ENCODE peak calls at places on chromosomes 3 and 15, in four cellular contexts. One of them, this sample, is unnamed. For H3K4me1, the result is how much of the 10 kb centered on the place peaks cover.

GRCh38 chr3:32203854-32204253 is 34.6 kb upstream of the CMTM8 start:
- DNase-seq in CD8-positive, alpha-beta memory T cell: no peak
- DNase-seq in GM23248: peak
- DNase-seq in HCT116: no peak
- DNase-seq in this sample: no peak

GRCh38 chr15:101127503-101128076 is 124.3 kb downstream of the CHSY1 start:
- DNase-seq in CD8-positive, alpha-beta memory T cell: no peak
- DNase-seq in GM23248: peak
- DNase-seq in HCT116: peak
- DNase-seq in this sample: peak

GRCh38 chr15:66252411-66253295 is 897 bp downstream of the MEGF11 start:
- DNase-seq in HCT116: peak
- DNase-seq in CD8-positive, alpha-beta memory T cell: peak
- DNase-seq in GM23248: peak
- DNase-seq in this sample: peak

GRCh38 chr15:75043509-75044257 is 20.3 kb downstream of the PPCDC start:
- DNase-seq in HCT116: no peak
- DNase-seq in CD8-positive, alpha-beta memory T cell: no peak
- DNase-seq in GM23248: peak
- DNase-seq in this sample: peak

GRCh38 chr3:25421747-25422146 is 6.3 kb upstream of the RARB start:
- DNase-seq in CD8-positive, alpha-beta memory T cell: no peak
- DNase-seq in GM23248: no peak
- DNase-seq in HCT116: no peak
- DNase-seq in this sample: no peak

GRCh38 chr3:25045291-25045690 is 382.8 kb upstream of the RARB start:
- DNase-seq in CD8-positive, alpha-beta memory T cell: no peak
- DNase-seq in HCT116: no peak
- DNase-seq in GM23248: no peak
- DNase-seq in this sample: no peak

GRCh38 chr3:98986073-98986472 is 84.6 kb upstream of the DCBLD2 start:
- DNase-seq in CD8-positive, alpha-beta memory T cell: no peak
- DNase-seq in GM23248: peak
- DNase-seq in HCT116: peak
- DNase-seq in this sample: no peak

GRCh38 chr15:52857471-52857870 is 67.3 kb upstream of the ONECUT1 start:
- DNase-seq in HCT116: no peak
- DNase-seq in CD8-positive, alpha-beta memory T cell: no peak
- DNase-seq in GM23248: no peak
- DNase-seq in this sample: no peak

GRCh38 chr3:136070953-136071949 is 105.7 kb downstream of the PPP2R3A start:
- DNase-seq in GM23248: peak
- DNase-seq in CD8-positive, alpha-beta memory T cell: no peak
- DNase-seq in HCT116: no peak
- DNase-seq in this sample: no peak

GRCh38 chr3:168165390-168166269 is 69.9 kb upstream of the GOLIM4 start:
- DNase-seq in GM23248: peak
- DNase-seq in CD8-positive, alpha-beta memory T cell: no peak
- DNase-seq in HCT116: peak
- DNase-seq in this sample: no peak

GRCh38 chr15:39397883-39398282 is 183.0 kb upstream of the THBS1 start:
- DNase-seq in GM23248: no peak
- DNase-seq in CD8-positive, alpha-beta memory T cell: no peak
- DNase-seq in HCT116: no peak
- DNase-seq in this sample: no peak

GRCh38 chr3:36700537-36701248 is 63.7 kb downstream of the DCLK3 start:
- DNase-seq in GM23248: peak
- DNase-seq in HCT116: peak
- DNase-seq in CD8-positive, alpha-beta memory T cell: no peak
- DNase-seq in this sample: peak

GRCh38 chr3:190048831-190049541 is 71.7 kb downstream of the P3H2 start:
- DNase-seq in CD8-positive, alpha-beta memory T cell: no peak
- DNase-seq in HCT116: no peak
- DNase-seq in GM23248: peak
- DNase-seq in this sample: no peak

GRCh38 chr3:188431040-188431439 is 277.1 kb downstream of the LPP start:
- DNase-seq in GM23248: peak
- DNase-seq in CD8-positive, alpha-beta memory T cell: no peak
- DNase-seq in HCT116: no peak
- DNase-seq in this sample: no peak

GRCh38 chr3:37662708-37663107 is 199.0 kb upstream of the CTDSPL start:
- DNase-seq in HCT116: no peak
- DNase-seq in CD8-positive, alpha-beta memory T cell: no peak
- DNase-seq in GM23248: no peak
- DNase-seq in this sample: no peak

GRCh38 chr3:58670506-58671125 is 4.0 kb upstream of the FAM3D start:
- DNase-seq in GM23248: no peak
- DNase-seq in HCT116: no peak
- DNase-seq in CD8-positive, alpha-beta memory T cell: no peak
- DNase-seq in this sample: no peak

GRCh38 chr3:36784012-36784763 is 19.8 kb upstream of the DCLK3 start:
- DNase-seq in CD8-positive, alpha-beta memory T cell: no peak
- DNase-seq in HCT116: no peak
- DNase-seq in GM23248: peak
- DNase-seq in this sample: no peak

GRCh38 chr3:135917076-135917475 is 48.5 kb upstream of the PPP2R3A start:
- DNase-seq in HCT116: no peak
- DNase-seq in CD8-positive, alpha-beta memory T cell: no peak
- DNase-seq in GM23248: no peak
- DNase-seq in this sample: no peak

GRCh38 chr3:140092883-140093536 is 158.0 kb downstream of the CLSTN2 start:
- DNase-seq in CD8-positive, alpha-beta memory T cell: no peak
- DNase-seq in HCT116: no peak
- DNase-seq in GM23248: no peak
- DNase-seq in this sample: no peak

GRCh38 chr3:33287672-33288282 is 10.5 kb downstream of the FBXL2 start:
- DNase-seq in GM23248: no peak
- DNase-seq in CD8-positive, alpha-beta memory T cell: no peak
- DNase-seq in HCT116: no peak
- DNase-seq in this sample: no peak

GRCh38 chr3:113516115-113516505 is 1.2 kb upstream of the SPICE1 start:
- DNase-seq in CD8-positive, alpha-beta memory T cell: no peak
- DNase-seq in GM23248: peak
- DNase-seq in HCT116: no peak
- DNase-seq in this sample: no peak

GRCh38 chr3:180421221-180421620 is 180.7 kb upstream of the TTC14 start:
- DNase-seq in CD8-positive, alpha-beta memory T cell: no peak
- DNase-seq in GM23248: no peak
- DNase-seq in HCT116: no peak
- DNase-seq in this sample: no peak

GRCh38 chr3:129286081-129286480 is 7.4 kb downstream of the HMCES start:
- DNase-seq in GM23248: no peak
- DNase-seq in CD8-positive, alpha-beta memory T cell: no peak
- DNase-seq in HCT116: no peak
- DNase-seq in this sample: no peak

GRCh38 chr15:29376580-29376979 is 107.0 kb upstream of the NSMCE3 start:
- DNase-seq in CD8-positive, alpha-beta memory T cell: no peak
- DNase-seq in HCT116: no peak
- DNase-seq in GM23248: no peak
- DNase-seq in this sample: no peak

GRCh38 chr3:70531063-70531657 is 218.7 kb upstream of the MDFIC2 start:
- DNase-seq in GM23248: peak
- DNase-seq in CD8-positive, alpha-beta memory T cell: no peak
- DNase-seq in HCT116: no peak
- DNase-seq in this sample: no peak

GRCh38 chr3:169661567-169662214 is 1.8 kb downstream of the MECOM start:
- DNase-seq in HCT116: no peak
- DNase-seq in CD8-positive, alpha-beta memory T cell: no peak
- DNase-seq in GM23248: peak
- DNase-seq in this sample: peak

GRCh38 chr3:30193625-30194044 is 412.8 kb upstream of the TGFBR2 start:
- DNase-seq in HCT116: no peak
- DNase-seq in GM23248: no peak
- DNase-seq in CD8-positive, alpha-beta memory T cell: no peak
- DNase-seq in this sample: no peak

GRCh38 chr3:42118762-42119361 is 27.7 kb downstream of the TRAK1 start:
- DNase-seq in CD8-positive, alpha-beta memory T cell: no peak
- DNase-seq in GM23248: peak
- DNase-seq in HCT116: peak
- DNase-seq in this sample: peak

GRCh38 chr3:81339040-81339845 is 422.2 kb downstream of the GBE1 start:
- DNase-seq in HCT116: no peak
- DNase-seq in GM23248: peak
- DNase-seq in CD8-positive, alpha-beta memory T cell: no peak
- DNase-seq in this sample: no peak

GRCh38 chr3:24704496-24704895 is 209.8 kb upstream of the THRB start:
- DNase-seq in CD8-positive, alpha-beta memory T cell: no peak
- DNase-seq in GM23248: peak
- DNase-seq in HCT116: no peak
- DNase-seq in this sample: no peak

GRCh38 chr3:151992326-151993041 is 119.0 kb downstream of the SUCNR1 start:
- DNase-seq in HCT116: no peak
- DNase-seq in CD8-positive, alpha-beta memory T cell: no peak
- DNase-seq in GM23248: no peak
- DNase-seq in this sample: no peak

GRCh38 chr3:112378989-112379692 is 46.2 kb downstream of the CD200 start:
- DNase-seq in CD8-positive, alpha-beta memory T cell: no peak
- DNase-seq in HCT116: no peak
- DNase-seq in GM23248: peak
- DNase-seq in this sample: no peak

DNA sequence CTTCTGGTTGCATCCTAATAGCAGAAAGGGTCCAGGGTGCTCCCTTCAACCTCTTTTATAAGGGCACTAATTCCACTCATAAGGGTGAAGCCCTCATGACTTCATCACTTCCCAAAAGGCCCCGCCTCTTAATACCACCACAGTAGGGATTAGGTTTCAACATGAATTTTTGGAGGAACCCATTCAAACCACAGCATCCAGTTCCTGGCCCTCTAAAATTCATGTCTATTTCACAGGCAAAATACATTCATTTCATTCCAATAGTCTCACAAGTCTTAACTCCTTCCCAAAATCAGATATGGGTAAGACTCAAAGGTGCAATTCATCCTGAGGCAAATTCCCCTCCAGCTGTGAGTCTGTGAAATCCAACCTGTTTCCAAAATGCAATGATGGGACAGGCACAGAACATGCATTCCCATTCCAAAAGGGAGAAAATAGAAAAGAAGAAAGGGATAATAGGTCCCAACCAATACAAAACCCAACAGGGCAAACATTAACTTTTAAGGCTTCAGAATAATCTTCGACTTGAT is 124.0 kb downstream of the ATP1B3 start:
- DNase-seq in CD8-positive, alpha-beta memory T cell: no peak
- DNase-seq in HCT116: no peak
- DNase-seq in GM23248: no peak
- DNase-seq in this sample: no peak
- H3K4me1 ChIP-seq in CD8-positive, alpha-beta memory T cell: under half
- H3K4me1 ChIP-seq in HCT116: under half
- H3K4me1 ChIP-seq in GM23248: under half
- H3K4me1 ChIP-seq in this sample: under half

DNA sequence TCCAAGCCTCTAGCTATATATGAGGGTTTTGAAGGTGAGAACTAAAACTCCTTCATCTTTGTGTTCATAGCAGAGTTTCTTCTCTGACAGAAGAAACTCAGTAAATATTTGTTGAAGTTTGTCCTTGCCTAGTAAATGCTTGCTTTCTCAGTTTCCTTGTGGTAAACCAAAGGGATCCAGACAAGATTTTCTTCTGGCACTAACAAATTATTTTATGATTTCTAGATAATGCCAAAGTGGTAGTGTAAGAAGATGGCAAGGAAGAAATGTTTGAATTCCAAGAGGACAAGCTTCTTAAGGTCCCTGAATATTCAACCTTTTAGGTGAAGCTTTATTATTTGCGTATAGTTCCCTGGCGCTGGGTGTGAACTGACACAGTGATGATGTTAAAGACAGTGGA is 14.4 kb downstream of the ARIH1 start:
- DNase-seq in HCT116: no peak
- DNase-seq in GM23248: no peak
- DNase-seq in CD8-positive, alpha-beta memory T cell: no peak
- DNase-seq in this sample: no peak
- H3K4me1 ChIP-seq in HCT116: under half
- H3K4me1 ChIP-seq in GM23248: half or more
- H3K4me1 ChIP-seq in CD8-positive, alpha-beta memory T cell: half or more
- H3K4me1 ChIP-seq in this sample: half or more

DNA sequence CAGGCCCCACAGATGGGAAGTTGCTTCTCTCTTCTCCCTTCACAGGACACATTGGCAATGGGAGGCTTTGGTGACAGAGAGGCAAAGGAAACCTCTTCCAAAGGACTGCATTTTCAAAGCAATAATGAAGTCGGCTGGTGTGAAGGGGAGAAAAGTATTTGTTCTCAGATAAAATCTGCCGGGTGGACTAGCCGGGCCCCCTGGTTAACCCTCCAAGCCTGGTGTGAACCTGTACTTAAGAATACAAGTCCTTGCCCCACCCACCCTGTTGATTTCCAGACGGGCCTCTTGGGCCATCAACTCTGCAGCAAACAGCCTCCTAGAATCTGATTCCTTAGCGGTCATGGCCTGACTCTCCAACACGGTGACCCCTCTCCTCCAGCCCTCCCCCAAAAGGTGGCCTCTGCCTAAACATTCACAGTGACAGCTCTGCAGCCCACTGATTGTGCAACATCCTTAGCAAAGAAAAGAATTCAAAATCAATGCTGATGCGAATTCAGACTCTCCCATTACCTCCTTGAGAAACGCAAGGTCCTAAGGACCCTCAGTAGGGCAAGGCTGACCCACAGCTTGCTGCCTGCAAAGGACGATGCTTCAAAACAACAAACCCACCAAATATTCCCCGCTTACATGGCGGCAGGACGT is 9.9 kb downstream of the TLE3 start:
- DNase-seq in HCT116: no peak
- DNase-seq in CD8-positive, alpha-beta memory T cell: no peak
- DNase-seq in GM23248: no peak
- DNase-seq in this sample: no peak
- H3K4me1 ChIP-seq in HCT116: under half
- H3K4me1 ChIP-seq in CD8-positive, alpha-beta memory T cell: half or more
- H3K4me1 ChIP-seq in GM23248: under half
- H3K4me1 ChIP-seq in this sample: under half

GRCh38 chr3:61946925-61947324 is 385.6 kb downstream of the PTPRG start:
- DNase-seq in CD8-positive, alpha-beta memory T cell: no peak
- DNase-seq in GM23248: no peak
- DNase-seq in HCT116: no peak
- DNase-seq in this sample: no peak

GRCh38 chr3:61947456-61947855 is 386.1 kb downstream of the PTPRG start:
- DNase-seq in CD8-positive, alpha-beta memory T cell: no peak
- DNase-seq in GM23248: no peak
- DNase-seq in HCT116: no peak
- DNase-seq in this sample: peak

GRCh38 chr3:61944736-61945135 is 383.4 kb downstream of the PTPRG start:
- DNase-seq in HCT116: no peak
- DNase-seq in CD8-positive, alpha-beta memory T cell: no peak
- DNase-seq in GM23248: no peak
- DNase-seq in this sample: no peak

GRCh38 chr3:61945657-61946056 is 384.3 kb downstream of the PTPRG start:
- DNase-seq in GM23248: no peak
- DNase-seq in HCT116: no peak
- DNase-seq in CD8-positive, alpha-beta memory T cell: no peak
- DNase-seq in this sample: no peak

GRCh38 chr3:61948699-61949305 is 387.4 kb downstream of the PTPRG start:
- DNase-seq in HCT116: no peak
- DNase-seq in GM23248: no peak
- DNase-seq in CD8-positive, alpha-beta memory T cell: no peak
- DNase-seq in this sample: no peak
- H3K4me1 ChIP-seq in HCT116: under half
- H3K4me1 ChIP-seq in GM23248: under half
- H3K4me1 ChIP-seq in CD8-positive, alpha-beta memory T cell: under half
- H3K4me1 ChIP-seq in this sample: half or more

GRCh38 chr3:192889694-192890093 is 28.0 kb downstream of the MB21D2 start:
- DNase-seq in GM23248: peak
- DNase-seq in HCT116: no peak
- DNase-seq in CD8-positive, alpha-beta memory T cell: no peak
- DNase-seq in this sample: no peak
- H3K4me1 ChIP-seq in GM23248: half or more
- H3K4me1 ChIP-seq in HCT116: half or more
- H3K4me1 ChIP-seq in CD8-positive, alpha-beta memory T cell: under half
- H3K4me1 ChIP-seq in this sample: under half

This sample was measured in psoas muscle.